ENCODE peak calls at places on chromosome 18, in eight cellular contexts. I, W, Z, L, B, R, V and H are unnamed samples.

GRCh38 chr18:38545071-38545470 is 979.5 kb upstream of the CELF4 start:
- DNase-seq in B (no peak), V (no peak), R (no peak), Z (peak; percentile 42), W (no peak), L (peak; percentile 27), I (peak; percentile 1), H (no peak)

GRCh38 chr18:79380816-79381806 is 14.6 kb upstream of the NFATC1 start:
- DNase-seq in Z (peak; percentile 68), R (peak; percentile 41), I (peak; percentile 57), W (no peak), L (peak; percentile 89), V (peak; percentile 50), B (no peak), H (peak; percentile 20)

GRCh38 chr18:72667932-72668331 is 123.8 kb upstream of the CBLN2 start:
- DNase-seq in L (no peak), W (no peak), I (no peak), R (no peak), B (no peak), Z (no peak), V (no peak), H (no peak)

GRCh38 chr18:13871701-13872100 is 43.6 kb downstream of the MC2R start:
- DNase-seq in B (no peak), I (no peak), W (no peak), V (no peak), L (no peak), Z (no peak), R (no peak), H (no peak)

GRCh38 chr18:70503060-70503459 is 214.2 kb downstream of the SOCS6 start:
- DNase-seq in B (no peak), W (no peak), Z (no peak), L (no peak), V (no peak), R (no peak), I (no peak), H (no peak)

GRCh38 chr18:58362027-58362575 is 266.8 kb downstream of the ALPK2 start:
- DNase-seq in R (peak; percentile 97), L (no peak), W (peak; percentile 63), Z (no peak), I (peak; percentile 93), B (no peak), V (no peak), H (peak; percentile 97)

GRCh38 chr18:25352629-25353005 is 651 bp upstream of the ZNF521 start:
- DNase-seq in W (no peak), L (no peak), B (no peak), I (no peak), V (no peak), R (no peak), Z (no peak), H (no peak)

GRCh38 chr18:38933910-38934510 is 1368.4 kb upstream of the CELF4 start:
- DNase-seq in W (no peak), L (no peak), R (no peak), I (no peak), V (no peak), Z (no peak), B (no peak), H (no peak)

GRCh38 chr18:46155652-46156051 is 51.5 kb downstream of the HAUS1 start:
- DNase-seq in R (peak; percentile 74), B (no peak), W (peak; percentile 50), L (no peak), V (no peak), I (peak; percentile 81), Z (peak; percentile 67), H (peak; percentile 87)

GRCh38 chr18:75376004-75376403 is 51.5 kb downstream of the SMIM21 start:
- DNase-seq in R (peak; percentile 10), B (no peak), V (no peak), Z (no peak), W (no peak), L (no peak), I (no peak), H (no peak)

GRCh38 chr18:68714356-68714706 is 577 bp downstream of the TMX3 start:
- DNase-seq in Z (peak; percentile 5), R (no peak), W (no peak), I (no peak), V (peak; percentile 3), L (peak; percentile 32), B (no peak), H (no peak)

GRCh38 chr18:25189391-25190185 is 162.4 kb downstream of the ZNF521 start:
- DNase-seq in Z (no peak), R (no peak), V (no peak), W (no peak), L (no peak), B (no peak), I (no peak), H (no peak)

GRCh38 chr18:46408334-46408987 is 248.6 kb downstream of the LOXHD1 start:
- DNase-seq in L (no peak), V (peak; percentile 5), B (no peak), Z (no peak), R (no peak), W (no peak), I (peak; percentile 12), H (no peak)

GRCh38 chr18:79333046-79333445 is 62.7 kb upstream of the NFATC1 start:
- DNase-seq in I (no peak), R (no peak), Z (no peak), V (no peak), L (no peak), B (no peak), W (no peak), H (no peak)

GRCh38 chr18:2881490-2882195 is 34.8 kb downstream of the EMILIN2 start:
- DNase-seq in Z (no peak), V (peak; percentile 60), I (peak; percentile 93), B (no peak), L (no peak), R (peak; percentile 93), W (peak; percentile 54), H (peak; percentile 88)

GRCh38 chr18:56413862-56414261 is 224.5 kb downstream of the TXNL1 start:
- DNase-seq in V (no peak), Z (no peak), R (no peak), B (no peak), L (no peak), I (no peak), W (no peak), H (no peak)
- TF ChIP-seq CTCF in V (no peak), Z (no peak), R (no peak), B (no peak), L (no peak), I (no peak), W (no peak), H (no peak)

DNA sequence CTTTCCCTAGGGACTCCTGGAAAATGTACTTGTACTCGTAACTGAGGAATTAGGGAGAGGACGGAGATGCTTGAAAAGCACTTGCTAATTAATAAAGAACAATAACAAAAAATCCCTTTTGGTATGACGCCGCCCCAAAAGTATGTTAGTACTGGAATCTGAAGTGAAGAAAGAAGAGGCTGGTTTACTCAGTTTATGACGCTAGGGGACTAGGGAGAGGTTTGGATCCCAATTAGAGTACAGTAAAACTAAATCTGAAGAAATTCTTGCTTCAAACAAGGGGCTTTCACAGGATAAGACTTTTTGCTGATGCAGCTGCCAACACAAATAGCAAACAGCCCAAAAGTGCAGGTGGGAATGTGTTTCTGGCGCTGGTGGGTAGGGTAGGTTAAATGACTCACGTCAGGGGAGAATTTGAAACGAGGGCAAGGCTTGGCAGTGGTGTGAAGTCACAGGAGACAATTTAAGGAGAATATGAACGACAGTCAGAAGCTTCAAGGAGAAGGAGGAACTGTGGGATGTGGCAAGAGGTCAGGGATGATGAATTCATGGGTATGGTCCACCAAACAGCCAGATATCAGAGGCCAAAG is 1.2 kb upstream of the ZNF396 start:
- DNase-seq in L (no peak), R (peak; percentile 38), B (no peak), W (no peak), I (peak; percentile 25), V (no peak), Z (no peak), H (peak; percentile 42)
- TF ChIP-seq CTCF in L (no peak), R (no peak), B (no peak), W (no peak), I (no peak), V (no peak), Z (no peak), H (peak; percentile 26)

GRCh38 chr18:28469946-28470345 is 293.0 kb upstream of the CDH2 start:
- DNase-seq in Z (no peak), R (no peak), W (no peak), L (no peak), B (no peak), V (no peak), I (peak; percentile 20), H (no peak)

GRCh38 chr18:28466213-28466612 is 289.3 kb upstream of the CDH2 start:
- DNase-seq in R (no peak), B (no peak), V (no peak), Z (no peak), W (no peak), I (peak; percentile 39), L (no peak), H (no peak)

GRCh38 chr18:28468903-28469302 is 292.0 kb upstream of the CDH2 start:
- DNase-seq in Z (no peak), R (no peak), B (no peak), I (peak; percentile 57), W (no peak), L (no peak), V (no peak), H (no peak)
- TF ChIP-seq CTCF in Z (no peak), R (no peak), B (no peak), I (no peak), W (no peak), L (no peak), V (no peak), H (no peak)

GRCh38 chr18:22342625-22343024 is 75.1 kb downstream of the CTAGE1 start:
- DNase-seq in B (no peak), V (no peak), L (no peak), I (peak; percentile 69), Z (peak; percentile 71), W (peak; percentile 79), R (peak; percentile 59), H (peak; percentile 67)
- TF ChIP-seq CTCF in B (no peak), V (no peak), L (no peak), I (no peak), Z (no peak), W (no peak), R (no peak), H (no peak)

DNA sequence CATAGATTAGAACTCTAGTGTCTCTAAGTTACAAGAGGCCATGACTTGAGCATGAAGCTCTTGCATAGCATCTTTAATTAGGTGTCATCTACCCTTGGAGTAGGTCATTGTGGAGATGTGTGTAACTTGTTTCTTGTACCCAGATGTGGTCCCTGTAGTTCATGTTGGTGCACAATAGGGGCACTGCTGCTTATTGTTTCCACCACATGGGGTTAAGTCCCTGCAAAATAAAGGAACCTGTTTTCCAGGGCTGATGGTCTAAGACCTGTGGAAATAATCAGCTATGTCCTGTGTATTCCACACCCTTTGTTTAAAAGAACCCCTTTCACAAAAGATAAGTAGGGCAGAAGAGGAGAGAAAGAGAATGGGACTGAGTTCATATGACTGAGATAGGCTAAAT is 28.6 kb downstream of the ASXL3 start:
- DNase-seq in W (no peak), Z (no peak), L (no peak), B (no peak), R (no peak), V (peak; percentile 13), I (no peak), H (no peak)
- TF ChIP-seq CTCF in W (no peak), Z (no peak), L (no peak), B (no peak), R (peak; percentile 7), V (peak; percentile 43), I (no peak), H (no peak)

GRCh38 chr18:495017-495416 is 5.5 kb downstream of the COLEC12 start:
- DNase-seq in B (no peak), W (no peak), R (peak; percentile 67), L (no peak), I (no peak), Z (no peak), V (no peak), H (no peak)
- TF ChIP-seq CTCF in B (no peak), W (no peak), R (no peak), L (no peak), I (no peak), Z (no peak), V (no peak), H (no peak)

GRCh38 chr18:50507120-50507590 is 52.7 kb upstream of the MAPK4 start:
- DNase-seq in B (peak; percentile 53), V (peak; percentile 3), W (no peak), Z (peak; percentile 63), L (peak; percentile 29), R (peak; percentile 27), I (peak; percentile 74), H (no peak)
- TF ChIP-seq CTCF in B (peak; percentile 81), V (peak; percentile 41), W (peak; percentile 70), Z (peak; percentile 65), L (peak; percentile 26), R (peak; percentile 59), I (peak; percentile 90), H (peak; percentile 28)